ENCODE peak calls at places on chromosomes 16 and 17, in four cellular contexts. Q, B, L and R are unnamed samples.

GRCh38 chr16:53043462-53043861 is 9.2 kb downstream of the CHD9NB start:
- DNase-seq in Q (peak; percentile 10), B (no peak), L (no peak), R (no peak)

GRCh38 chr17:17537311-17538099 is 41.3 kb upstream of the RASD1 start:
- DNase-seq in Q (no peak), L (no peak), B (no peak), R (no peak)

GRCh38 chr16:79089735-79090284 is 510.7 kb downstream of the MAF start:
- DNase-seq in Q (no peak), B (no peak), L (no peak), R (no peak)

GRCh38 chr16:27374231-27374793 is 27.7 kb upstream of the IL21R start:
- DNase-seq in B (no peak), L (no peak), Q (no peak), R (no peak)

GRCh38 chr16:8262299-8262698 is 328.0 kb downstream of the TMEM114 start:
- DNase-seq in B (no peak), L (no peak), Q (no peak), R (no peak)

GRCh38 chr17:9350083-9350482 is 225.5 kb downstream of the STX8 start:
- DNase-seq in B (no peak), Q (peak; percentile 96), L (no peak), R (no peak)

GRCh38 chr17:81805707-81806460 is 1.9 kb downstream of the GCGR start:
- DNase-seq in B (no peak), L (no peak), Q (no peak), R (peak; percentile 45)

GRCh38 chr16:53055603-53056527 is 1.1 kb downstream of the CHD9 start:
- DNase-seq in L (no peak), Q (peak; percentile 77), B (no peak), R (peak; percentile 58)

GRCh38 chr17:1783834-1784611 is 22.2 kb downstream of the SERPINF1 start:
- DNase-seq in Q (peak; percentile 81), B (peak; percentile 51), L (peak; percentile 86), R (peak; percentile 67)

GRCh38 chr16:49470550-49470949 is 96.9 kb downstream of the C16orf78 start:
- DNase-seq in L (peak; percentile 18), Q (no peak), B (peak; percentile 6), R (no peak)

GRCh38 chr17:40363480-40363838 is 1.1 kb downstream of the GJD3 start:
- DNase-seq in B (no peak), L (peak; percentile 62), Q (peak; percentile 45), R (no peak)

GRCh38 chr17:76445697-76446448 is 7.1 kb downstream of the UBE2O start:
- DNase-seq in Q (no peak), B (no peak), L (no peak), R (no peak)

GRCh38 chr17:77396610-77397009 is 255.8 kb downstream of the SEC14L1 start:
- DNase-seq in L (no peak), B (no peak), Q (no peak), R (no peak)

GRCh38 chr17:63631062-63631461 is 8.8 kb downstream of the MAP3K3 start:
- DNase-seq in B (no peak), L (no peak), Q (no peak), R (no peak)

GRCh38 chr16:57592591-57593003 is 35.8 kb upstream of the ADGRG1 start:
- DNase-seq in L (no peak), Q (no peak), B (no peak), R (no peak)

GRCh38 chr16:17298238-17298637 is 172.5 kb downstream of the XYLT1 start:
- DNase-seq in B (no peak), L (no peak), Q (no peak), R (no peak)

GRCh38 chr17:57699751-57700186 is 45.3 kb downstream of the CCDC182 start:
- DNase-seq in L (no peak), Q (no peak), B (no peak), R (no peak)

GRCh38 chr16:23861874-23862273 is 26.1 kb downstream of the PRKCB start:
- DNase-seq in L (no peak), B (no peak), Q (no peak), R (no peak)

GRCh38 chr17:82875418-82875856 is 35.6 kb upstream of the ZNF750 start:
- DNase-seq in L (peak; percentile 86), B (no peak), Q (no peak), R (no peak)

GRCh38 chr17:78779848-78780247 is 2.2 kb downstream of the CYTH1 start:
- DNase-seq in B (no peak), L (no peak), Q (no peak), R (no peak)

GRCh38 chr16:51487880-51488279 is 336.8 kb upstream of the SALL1 start:
- DNase-seq in L (no peak), Q (no peak), B (no peak), R (no peak)

GRCh38 chr17:40038882-40039513 is 15.2 kb downstream of the MED24 start:
- DNase-seq in Q (peak; percentile 79), L (no peak), B (peak; percentile 73), R (peak; percentile 59)

GRCh38 chr16:76661691-76662090 is 384.5 kb downstream of the CNTNAP4 start:
- DNase-seq in Q (no peak), L (no peak), B (no peak), R (no peak)

GRCh38 chr16:73739049-73739769 is 557.4 kb upstream of the PSMD7 start:
- DNase-seq in L (no peak), Q (no peak), B (no peak), R (no peak)

GRCh38 chr16:73746554-73746953 is 550.1 kb upstream of the PSMD7 start:
- DNase-seq in B (no peak), Q (no peak), L (no peak), R (no peak)

GRCh38 chr16:73747328-73747727 is 549.3 kb upstream of the PSMD7 start:
- DNase-seq in Q (no peak), B (no peak), L (no peak), R (no peak)

DNA sequence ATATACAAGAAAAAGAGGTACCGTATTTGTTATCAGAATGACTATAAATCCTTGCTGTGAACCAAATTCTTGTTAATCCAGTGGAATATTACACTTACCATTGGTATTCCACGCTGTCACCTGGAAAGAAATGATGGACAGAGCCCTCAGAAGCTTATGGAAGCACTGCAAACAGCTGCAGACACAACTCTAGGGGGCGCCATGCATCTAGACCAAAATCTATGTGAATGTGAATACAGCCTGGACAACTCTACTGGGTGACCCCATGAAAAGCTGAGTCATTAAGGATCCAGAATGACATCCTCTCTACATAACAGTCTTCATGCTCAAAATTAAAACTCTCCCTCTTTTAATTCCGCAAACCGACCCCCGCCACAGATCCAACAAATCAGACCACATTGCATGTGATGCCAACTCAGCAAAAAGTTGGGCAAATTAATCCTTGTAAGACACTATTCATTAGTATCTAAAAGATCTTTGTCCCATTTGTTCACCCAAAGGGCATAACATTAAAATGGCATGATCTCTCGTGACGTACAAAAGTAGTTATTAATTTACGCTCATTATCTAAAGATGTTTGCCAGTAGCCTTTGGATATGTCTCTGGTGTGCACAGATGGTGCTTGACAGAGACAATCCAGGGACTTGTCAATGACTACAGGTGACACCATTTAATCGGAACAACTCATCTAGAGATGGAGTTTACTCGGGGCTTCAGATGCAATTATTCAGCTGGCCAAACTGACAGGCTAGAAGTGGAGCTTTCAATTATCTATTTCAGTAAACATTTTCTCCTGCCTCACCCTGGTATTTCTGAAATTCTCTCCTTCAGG is 552.7 kb upstream of the PSMD7 start:
- DNase-seq in L (no peak), B (no peak), Q (no peak), R (no peak)
- TF ChIP-seq CTCF in L (no peak), B (no peak), Q (peak; percentile 7), R (no peak)

GRCh38 chr17:38872671-38873385 is 3.0 kb downstream of the LASP1 start:
- DNase-seq in B (peak; percentile 69), L (no peak), Q (no peak), R (peak; percentile 70)
- H3K4me1 ChIP-seq in B (peaks cover 68% of the 10 kb centered on the region), L (peaks cover 70% of the 10 kb centered on the region), Q (peaks cover 34% of the 10 kb centered on the region), R (peaks cover 35% of the 10 kb centered on the region)

GRCh38 chr17:28704219-28704858 is 7.3 kb downstream of the PROCA1 start:
- DNase-seq in L (no peak), B (no peak), Q (no peak), R (no peak)
- H3K36me3 ChIP-seq in L (peaks cover 55% of the 10 kb centered on the region), B (peaks cover 33% of the 10 kb centered on the region), Q (peaks cover 38% of the 10 kb centered on the region), R (peaks cover 31% of the 10 kb centered on the region)

GRCh38 chr16:83990492-83990891 is 22.4 kb downstream of the NECAB2 start:
- DNase-seq in B (no peak), Q (no peak), L (no peak), R (no peak)

GRCh38 chr16:83992624-83993023 is 24.6 kb downstream of the NECAB2 start:
- DNase-seq in Q (peak; percentile 81), B (peak; percentile 71), L (no peak), R (peak; percentile 46)

GRCh38 chr16:83994703-83995102 is 26.7 kb downstream of the NECAB2 start:
- DNase-seq in B (no peak), Q (no peak), L (no peak), R (no peak)

GRCh38 chr16:83994087-83994486 is 26.0 kb downstream of the NECAB2 start:
- DNase-seq in B (no peak), L (peak; percentile 62), Q (peak; percentile 86), R (no peak)

GRCh38 chr16:83989300-83989699 is 21.3 kb downstream of the NECAB2 start:
- DNase-seq in B (peak; percentile 35), L (no peak), Q (no peak), R (no peak)
- TF ChIP-seq CTCF in B (no peak), L (no peak), Q (no peak), R (no peak)

GRCh38 chr16:84808812-84809211 is 11.0 kb upstream of the CRISPLD2 start:
- DNase-seq in Q (no peak), L (peak; percentile 78), B (no peak), R (no peak)
- H3K4me1 ChIP-seq in Q (peaks cover 9% of the 10 kb centered on the region), L (peaks cover 7% of the 10 kb centered on the region), B (no peaks in the 10 kb centered on the region), R (no peaks in the 10 kb centered on the region)

DNA sequence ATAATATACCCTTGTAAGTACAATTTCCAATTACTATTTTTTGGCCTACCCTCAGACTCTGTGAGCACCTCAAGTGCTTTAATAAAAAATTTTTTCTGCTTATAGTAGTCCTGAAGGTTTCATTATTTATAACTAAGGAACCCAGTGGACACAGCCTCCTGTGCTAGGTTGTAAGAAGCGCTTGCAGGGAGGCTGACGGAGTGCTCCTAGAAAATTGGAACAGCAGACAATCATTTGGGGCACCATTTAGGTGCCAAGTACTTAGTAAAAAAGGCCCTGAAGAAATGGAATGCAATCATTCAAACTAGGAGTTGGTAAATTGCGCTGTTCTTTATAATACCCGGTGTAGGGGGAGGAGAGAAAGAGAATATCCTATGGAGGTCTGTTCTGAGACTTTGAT is 19.8 kb downstream of the CA10 start:
- DNase-seq in Q (no peak), B (no peak), L (no peak), R (no peak)
- H3K36me3 ChIP-seq in Q (no peaks in the 10 kb centered on the region), B (no peaks in the 10 kb centered on the region), L (no peaks in the 10 kb centered on the region), R (no peaks in the 10 kb centered on the region)